ENCODE peak calls at places on chromosomes 3 and 15, in four cellular contexts. L is stimulated activated CD4-positive, alpha-beta T cell treated with anti-CD3 and anti-CD28 coated beads, Interleukin-15, amount 100 ng/mL, for 24 hours; N is fibroblast of pulmonary artery; M is CD8-positive, alpha-beta memory T cell. D is an unnamed sample.

GRCh38 chr3:112002458-112002971 is 3.8 kb downstream of the TAGLN3 start:
- DNase-seq in L (peak), N (no peak), M (no peak), D (no peak)

GRCh38 chr3:130488288-130488687 is 28.7 kb upstream of the COL6A6 start:
- DNase-seq in L (no peak), N (no peak), M (no peak), D (no peak)

GRCh38 chr3:138367912-138368311 is 19.5 kb downstream of the MRAS start:
- DNase-seq in L (peak), N (peak), M (no peak), D (no peak)

GRCh38 chr3:141663993-141664392 is 74.1 kb upstream of the RNF7 start:
- DNase-seq in L (no peak), N (peak), M (no peak), D (no peak)

GRCh38 chr3:17456650-17457049 is 285.8 kb downstream of the TBC1D5 start:
- DNase-seq in L (no peak), N (no peak), M (no peak), D (no peak)

GRCh38 chr15:89177633-89178306 is 43.6 kb downstream of the RLBP1 start:
- DNase-seq in L (peak), N (peak), M (peak), D (peak)

GRCh38 chr3:15535757-15536156 is 14.3 kb upstream of the COLQ start:
- DNase-seq in L (peak), N (no peak), M (no peak), D (no peak)

GRCh38 chr3:156605686-156606605 is 51.0 kb upstream of the SSR3 start:
- DNase-seq in L (no peak), N (peak), M (no peak), D (no peak)

GRCh38 chr15:75532413-75533250 is 46.5 kb downstream of the PTPN9 start:
- DNase-seq in L (no peak), N (peak), M (no peak), D (no peak)

GRCh38 chr15:82044373-82045178 is 1.2 kb downstream of the MEX3B start:
- DNase-seq in L (peak), N (peak), M (no peak), D (peak)